ENCODE peak calls at places on chromosomes 5 and 9, in five cellular contexts. E, P, J, G and U are unnamed samples.

GRCh38 chr5:76682395-76682794 is 33.5 kb upstream of the F2R start:
- DNase-seq in J (no peak), G (no peak), P (no peak), E (no peak), U (no peak)

GRCh38 chr5:152547202-152547601 is 142.1 kb upstream of the NMUR2 start:
- DNase-seq in J (no peak), P (no peak), G (peak), E (no peak), U (no peak)

GRCh38 chr5:35938518-35939227 is at the start of gene CAPSL:
- DNase-seq in J (peak), G (peak), P (no peak), E (no peak), U (peak)

GRCh38 chr9:3708751-3709150 is 182.9 kb upstream of the RFX3 start:
- DNase-seq in G (peak), P (no peak), J (peak), E (no peak), U (peak)

GRCh38 chr9:108182950-108183381 is 672.8 kb downstream of the ACTL7B start:
- DNase-seq in E (no peak), P (no peak), G (no peak), J (no peak), U (no peak)

GRCh38 chr5:95283022-95283615 is 1.8 kb downstream of the MCTP1 start:
- DNase-seq in G (no peak), P (no peak), E (no peak), J (no peak), U (no peak)

GRCh38 chr9:6567140-6567591 is 78.4 kb downstream of the GLDC start:
- DNase-seq in P (no peak), G (no peak), J (peak), E (peak), U (peak)

GRCh38 chr5:107474724-107475489 is 195.8 kb downstream of the EFNA5 start:
- DNase-seq in P (no peak), E (no peak), J (no peak), G (no peak), U (no peak)

GRCh38 chr5:181243020-181243520 is 636 bp downstream of the RACK1 start:
- DNase-seq in E (no peak), P (no peak), J (no peak), G (no peak), U (no peak)

GRCh38 chr9:120659617-120660169 is 54.6 kb downstream of the MEGF9 start:
- DNase-seq in E (no peak), J (no peak), G (no peak), P (no peak), U (no peak)